ENCODE peak calls at places on chromosomes 5 and 9, in ten cellular contexts. One of them, this sample, is unnamed.

GRCh38 chr5:140632366-140633080 is 452 bp downstream of the CD14 start:
- DNase-seq in mesendoderm: no peak
- DNase-seq in iris pigment epithelial cell: peak
- DNase-seq in AG09319: no peak
- DNase-seq in stimulated activated CD8-positive, alpha-beta memory T cell treated with anti-CD3 and anti-CD28 coated beads, Interleukin-15, amount 100 ng/mL, for 24 hours: peak
- DNase-seq in right lobe of liver: peak
- DNase-seq in AG04450: no peak
- DNase-seq in stimulated activated CD4-positive, alpha-beta T cell treated with anti-CD3 and anti-CD28 coated beads, Interleukin-1b, Interleukin-23, amount 100 ng/mL, for 24 hours: no peak
- DNase-seq in NCI-H2171 treated with DMSO at 0.1 percent for 48 hours: peak
- DNase-seq in neural progenitor cell: no peak
- DNase-seq in this sample: no peak

GRCh38 chr5:179254638-179255271 is 90.5 kb downstream of the ADAMTS2 start:
- DNase-seq in mesendoderm: no peak
- DNase-seq in stimulated activated CD8-positive, alpha-beta memory T cell treated with anti-CD3 and anti-CD28 coated beads, Interleukin-15, amount 100 ng/mL, for 24 hours: no peak
- DNase-seq in stimulated activated CD4-positive, alpha-beta T cell treated with anti-CD3 and anti-CD28 coated beads, Interleukin-1b, Interleukin-23, amount 100 ng/mL, for 24 hours: no peak
- DNase-seq in NCI-H2171 treated with DMSO at 0.1 percent for 48 hours: no peak
- DNase-seq in neural progenitor cell: no peak
- DNase-seq in AG04450: no peak
- DNase-seq in right lobe of liver: no peak
- DNase-seq in AG09319: no peak
- DNase-seq in iris pigment epithelial cell: no peak
- DNase-seq in this sample: no peak

GRCh38 chr9:78542491-78543175 is 245.7 kb downstream of the PSAT1 start:
- DNase-seq in stimulated activated CD8-positive, alpha-beta memory T cell treated with anti-CD3 and anti-CD28 coated beads, Interleukin-15, amount 100 ng/mL, for 24 hours: no peak
- DNase-seq in NCI-H2171 treated with DMSO at 0.1 percent for 48 hours: no peak
- DNase-seq in mesendoderm: peak
- DNase-seq in AG04450: no peak
- DNase-seq in neural progenitor cell: peak
- DNase-seq in iris pigment epithelial cell: no peak
- DNase-seq in right lobe of liver: no peak
- DNase-seq in AG09319: no peak
- DNase-seq in stimulated activated CD4-positive, alpha-beta T cell treated with anti-CD3 and anti-CD28 coated beads, Interleukin-1b, Interleukin-23, amount 100 ng/mL, for 24 hours: no peak
- DNase-seq in this sample: no peak

GRCh38 chr5:105931782-105932489 is 1738.8 kb downstream of the EFNA5 start:
- DNase-seq in NCI-H2171 treated with DMSO at 0.1 percent for 48 hours: no peak
- DNase-seq in mesendoderm: no peak
- DNase-seq in right lobe of liver: no peak
- DNase-seq in iris pigment epithelial cell: peak
- DNase-seq in stimulated activated CD8-positive, alpha-beta memory T cell treated with anti-CD3 and anti-CD28 coated beads, Interleukin-15, amount 100 ng/mL, for 24 hours: no peak
- DNase-seq in AG04450: no peak
- DNase-seq in neural progenitor cell: no peak
- DNase-seq in AG09319: no peak
- DNase-seq in stimulated activated CD4-positive, alpha-beta T cell treated with anti-CD3 and anti-CD28 coated beads, Interleukin-1b, Interleukin-23, amount 100 ng/mL, for 24 hours: no peak
- DNase-seq in this sample: peak

GRCh38 chr5:133977858-133978257 is 9.4 kb upstream of the C5orf15 start:
- DNase-seq in mesendoderm: no peak
- DNase-seq in NCI-H2171 treated with DMSO at 0.1 percent for 48 hours: no peak
- DNase-seq in AG04450: peak
- DNase-seq in iris pigment epithelial cell: peak
- DNase-seq in stimulated activated CD4-positive, alpha-beta T cell treated with anti-CD3 and anti-CD28 coated beads, Interleukin-1b, Interleukin-23, amount 100 ng/mL, for 24 hours: no peak
- DNase-seq in stimulated activated CD8-positive, alpha-beta memory T cell treated with anti-CD3 and anti-CD28 coated beads, Interleukin-15, amount 100 ng/mL, for 24 hours: no peak
- DNase-seq in neural progenitor cell: no peak
- DNase-seq in AG09319: no peak
- DNase-seq in right lobe of liver: no peak
- DNase-seq in this sample: no peak

GRCh38 chr5:139660916-139661814 is 13.0 kb downstream of the CXXC5 start:
- DNase-seq in stimulated activated CD4-positive, alpha-beta T cell treated with anti-CD3 and anti-CD28 coated beads, Interleukin-1b, Interleukin-23, amount 100 ng/mL, for 24 hours: no peak
- DNase-seq in right lobe of liver: no peak
- DNase-seq in NCI-H2171 treated with DMSO at 0.1 percent for 48 hours: no peak
- DNase-seq in iris pigment epithelial cell: peak
- DNase-seq in AG04450: peak
- DNase-seq in stimulated activated CD8-positive, alpha-beta memory T cell treated with anti-CD3 and anti-CD28 coated beads, Interleukin-15, amount 100 ng/mL, for 24 hours: no peak
- DNase-seq in mesendoderm: no peak
- DNase-seq in AG09319: peak
- DNase-seq in neural progenitor cell: peak
- DNase-seq in this sample: peak

GRCh38 chr9:137764171-137764671 is 113.4 kb upstream of the CACNA1B start:
- DNase-seq in neural progenitor cell: no peak
- DNase-seq in AG04450: no peak
- DNase-seq in mesendoderm: no peak
- DNase-seq in iris pigment epithelial cell: no peak
- DNase-seq in NCI-H2171 treated with DMSO at 0.1 percent for 48 hours: no peak
- DNase-seq in stimulated activated CD8-positive, alpha-beta memory T cell treated with anti-CD3 and anti-CD28 coated beads, Interleukin-15, amount 100 ng/mL, for 24 hours: no peak
- DNase-seq in AG09319: no peak
- DNase-seq in right lobe of liver: no peak
- DNase-seq in stimulated activated CD4-positive, alpha-beta T cell treated with anti-CD3 and anti-CD28 coated beads, Interleukin-1b, Interleukin-23, amount 100 ng/mL, for 24 hours: no peak
- DNase-seq in this sample: no peak

GRCh38 chr9:70015099-70015498 is 28.5 kb upstream of the MAMDC2 start:
- DNase-seq in mesendoderm: no peak
- DNase-seq in iris pigment epithelial cell: no peak
- DNase-seq in right lobe of liver: no peak
- DNase-seq in neural progenitor cell: no peak
- DNase-seq in AG04450: no peak
- DNase-seq in stimulated activated CD8-positive, alpha-beta memory T cell treated with anti-CD3 and anti-CD28 coated beads, Interleukin-15, amount 100 ng/mL, for 24 hours: no peak
- DNase-seq in stimulated activated CD4-positive, alpha-beta T cell treated with anti-CD3 and anti-CD28 coated beads, Interleukin-1b, Interleukin-23, amount 100 ng/mL, for 24 hours: no peak
- DNase-seq in AG09319: no peak
- DNase-seq in NCI-H2171 treated with DMSO at 0.1 percent for 48 hours: no peak
- DNase-seq in this sample: no peak

GRCh38 chr5:179231309-179231708 is 114.0 kb downstream of the ADAMTS2 start:
- DNase-seq in stimulated activated CD4-positive, alpha-beta T cell treated with anti-CD3 and anti-CD28 coated beads, Interleukin-1b, Interleukin-23, amount 100 ng/mL, for 24 hours: no peak
- DNase-seq in AG09319: no peak
- DNase-seq in neural progenitor cell: no peak
- DNase-seq in NCI-H2171 treated with DMSO at 0.1 percent for 48 hours: no peak
- DNase-seq in right lobe of liver: peak
- DNase-seq in AG04450: no peak
- DNase-seq in mesendoderm: no peak
- DNase-seq in iris pigment epithelial cell: no peak
- DNase-seq in stimulated activated CD8-positive, alpha-beta memory T cell treated with anti-CD3 and anti-CD28 coated beads, Interleukin-15, amount 100 ng/mL, for 24 hours: no peak
- DNase-seq in this sample: no peak

GRCh38 chr5:179288101-179288808 is 57.0 kb downstream of the ADAMTS2 start:
- DNase-seq in NCI-H2171 treated with DMSO at 0.1 percent for 48 hours: no peak
- DNase-seq in mesendoderm: no peak
- DNase-seq in stimulated activated CD8-positive, alpha-beta memory T cell treated with anti-CD3 and anti-CD28 coated beads, Interleukin-15, amount 100 ng/mL, for 24 hours: no peak
- DNase-seq in iris pigment epithelial cell: no peak
- DNase-seq in AG09319: no peak
- DNase-seq in stimulated activated CD4-positive, alpha-beta T cell treated with anti-CD3 and anti-CD28 coated beads, Interleukin-1b, Interleukin-23, amount 100 ng/mL, for 24 hours: no peak
- DNase-seq in right lobe of liver: peak
- DNase-seq in neural progenitor cell: no peak
- DNase-seq in AG04450: no peak
- DNase-seq in this sample: no peak

GRCh38 chr5:73673161-73673591 is 47.2 kb downstream of the ARHGEF28 start:
- DNase-seq in neural progenitor cell: no peak
- DNase-seq in AG09319: peak
- DNase-seq in stimulated activated CD8-positive, alpha-beta memory T cell treated with anti-CD3 and anti-CD28 coated beads, Interleukin-15, amount 100 ng/mL, for 24 hours: no peak
- DNase-seq in AG04450: peak
- DNase-seq in NCI-H2171 treated with DMSO at 0.1 percent for 48 hours: no peak
- DNase-seq in stimulated activated CD4-positive, alpha-beta T cell treated with anti-CD3 and anti-CD28 coated beads, Interleukin-1b, Interleukin-23, amount 100 ng/mL, for 24 hours: no peak
- DNase-seq in mesendoderm: peak
- DNase-seq in right lobe of liver: no peak
- DNase-seq in iris pigment epithelial cell: peak
- DNase-seq in this sample: peak

GRCh38 chr9:93958875-93959682 is 3.9 kb upstream of the BARX1 start:
- DNase-seq in AG09319: no peak
- DNase-seq in AG04450: no peak
- DNase-seq in right lobe of liver: peak
- DNase-seq in mesendoderm: peak
- DNase-seq in iris pigment epithelial cell: peak
- DNase-seq in stimulated activated CD8-positive, alpha-beta memory T cell treated with anti-CD3 and anti-CD28 coated beads, Interleukin-15, amount 100 ng/mL, for 24 hours: no peak
- DNase-seq in NCI-H2171 treated with DMSO at 0.1 percent for 48 hours: no peak
- DNase-seq in stimulated activated CD4-positive, alpha-beta T cell treated with anti-CD3 and anti-CD28 coated beads, Interleukin-1b, Interleukin-23, amount 100 ng/mL, for 24 hours: no peak
- DNase-seq in neural progenitor cell: peak
- DNase-seq in this sample: no peak

GRCh38 chr5:90878549-90879196 is 320.1 kb downstream of the ADGRV1 start:
- DNase-seq in stimulated activated CD4-positive, alpha-beta T cell treated with anti-CD3 and anti-CD28 coated beads, Interleukin-1b, Interleukin-23, amount 100 ng/mL, for 24 hours: no peak
- DNase-seq in mesendoderm: no peak
- DNase-seq in neural progenitor cell: no peak
- DNase-seq in NCI-H2171 treated with DMSO at 0.1 percent for 48 hours: no peak
- DNase-seq in AG04450: no peak
- DNase-seq in AG09319: no peak
- DNase-seq in right lobe of liver: no peak
- DNase-seq in stimulated activated CD8-positive, alpha-beta memory T cell treated with anti-CD3 and anti-CD28 coated beads, Interleukin-15, amount 100 ng/mL, for 24 hours: no peak
- DNase-seq in iris pigment epithelial cell: peak
- DNase-seq in this sample: no peak

GRCh38 chr9:93606187-93606586 is 29.8 kb downstream of the PHF2 start:
- DNase-seq in mesendoderm: no peak
- DNase-seq in AG09319: no peak
- DNase-seq in right lobe of liver: no peak
- DNase-seq in AG04450: no peak
- DNase-seq in neural progenitor cell: no peak
- DNase-seq in stimulated activated CD8-positive, alpha-beta memory T cell treated with anti-CD3 and anti-CD28 coated beads, Interleukin-15, amount 100 ng/mL, for 24 hours: no peak
- DNase-seq in NCI-H2171 treated with DMSO at 0.1 percent for 48 hours: no peak
- DNase-seq in iris pigment epithelial cell: no peak
- DNase-seq in stimulated activated CD4-positive, alpha-beta T cell treated with anti-CD3 and anti-CD28 coated beads, Interleukin-1b, Interleukin-23, amount 100 ng/mL, for 24 hours: no peak
- DNase-seq in this sample: no peak

GRCh38 chr9:126336350-126337335 is 10.0 kb downstream of the MVB12B start:
- DNase-seq in AG04450: no peak
- DNase-seq in stimulated activated CD4-positive, alpha-beta T cell treated with anti-CD3 and anti-CD28 coated beads, Interleukin-1b, Interleukin-23, amount 100 ng/mL, for 24 hours: no peak
- DNase-seq in right lobe of liver: no peak
- DNase-seq in AG09319: no peak
- DNase-seq in NCI-H2171 treated with DMSO at 0.1 percent for 48 hours: no peak
- DNase-seq in stimulated activated CD8-positive, alpha-beta memory T cell treated with anti-CD3 and anti-CD28 coated beads, Interleukin-15, amount 100 ng/mL, for 24 hours: no peak
- DNase-seq in mesendoderm: no peak
- DNase-seq in neural progenitor cell: no peak
- DNase-seq in iris pigment epithelial cell: no peak
- DNase-seq in this sample: no peak

GRCh38 chr5:134133995-134134541 is 19.6 kb downstream of the TCF7 start:
- DNase-seq in iris pigment epithelial cell: no peak
- DNase-seq in AG09319: no peak
- DNase-seq in NCI-H2171 treated with DMSO at 0.1 percent for 48 hours: no peak
- DNase-seq in AG04450: no peak
- DNase-seq in stimulated activated CD8-positive, alpha-beta memory T cell treated with anti-CD3 and anti-CD28 coated beads, Interleukin-15, amount 100 ng/mL, for 24 hours: no peak
- DNase-seq in mesendoderm: no peak
- DNase-seq in right lobe of liver: no peak
- DNase-seq in neural progenitor cell: no peak
- DNase-seq in stimulated activated CD4-positive, alpha-beta T cell treated with anti-CD3 and anti-CD28 coated beads, Interleukin-1b, Interleukin-23, amount 100 ng/mL, for 24 hours: no peak
- DNase-seq in this sample: no peak

GRCh38 chr5:10567181-10567591 is 3.3 kb downstream of the ANKRD33B start:
- DNase-seq in stimulated activated CD8-positive, alpha-beta memory T cell treated with anti-CD3 and anti-CD28 coated beads, Interleukin-15, amount 100 ng/mL, for 24 hours: no peak
- DNase-seq in NCI-H2171 treated with DMSO at 0.1 percent for 48 hours: no peak
- DNase-seq in mesendoderm: no peak
- DNase-seq in right lobe of liver: no peak
- DNase-seq in AG09319: no peak
- DNase-seq in stimulated activated CD4-positive, alpha-beta T cell treated with anti-CD3 and anti-CD28 coated beads, Interleukin-1b, Interleukin-23, amount 100 ng/mL, for 24 hours: no peak
- DNase-seq in AG04450: no peak
- DNase-seq in iris pigment epithelial cell: no peak
- DNase-seq in neural progenitor cell: no peak
- DNase-seq in this sample: no peak

GRCh38 chr5:91168859-91169258 is 214.3 kb downstream of the ARRDC3 start:
- DNase-seq in stimulated activated CD8-positive, alpha-beta memory T cell treated with anti-CD3 and anti-CD28 coated beads, Interleukin-15, amount 100 ng/mL, for 24 hours: no peak
- DNase-seq in NCI-H2171 treated with DMSO at 0.1 percent for 48 hours: no peak
- DNase-seq in neural progenitor cell: no peak
- DNase-seq in stimulated activated CD4-positive, alpha-beta T cell treated with anti-CD3 and anti-CD28 coated beads, Interleukin-1b, Interleukin-23, amount 100 ng/mL, for 24 hours: no peak
- DNase-seq in right lobe of liver: no peak
- DNase-seq in AG09319: no peak
- DNase-seq in iris pigment epithelial cell: no peak
- DNase-seq in AG04450: no peak
- DNase-seq in mesendoderm: no peak
- DNase-seq in this sample: no peak

GRCh38 chr9:126171641-126172040 is 155.0 kb upstream of the MVB12B start:
- DNase-seq in mesendoderm: no peak
- DNase-seq in right lobe of liver: no peak
- DNase-seq in stimulated activated CD8-positive, alpha-beta memory T cell treated with anti-CD3 and anti-CD28 coated beads, Interleukin-15, amount 100 ng/mL, for 24 hours: no peak
- DNase-seq in NCI-H2171 treated with DMSO at 0.1 percent for 48 hours: no peak
- DNase-seq in AG04450: no peak
- DNase-seq in stimulated activated CD4-positive, alpha-beta T cell treated with anti-CD3 and anti-CD28 coated beads, Interleukin-1b, Interleukin-23, amount 100 ng/mL, for 24 hours: no peak
- DNase-seq in neural progenitor cell: no peak
- DNase-seq in AG09319: no peak
- DNase-seq in iris pigment epithelial cell: no peak
- DNase-seq in this sample: no peak

GRCh38 chr5:168843277-168843997 is 264.3 kb upstream of the PANK3 start:
- DNase-seq in mesendoderm: no peak
- DNase-seq in NCI-H2171 treated with DMSO at 0.1 percent for 48 hours: no peak
- DNase-seq in AG09319: no peak
- DNase-seq in stimulated activated CD4-positive, alpha-beta T cell treated with anti-CD3 and anti-CD28 coated beads, Interleukin-1b, Interleukin-23, amount 100 ng/mL, for 24 hours: no peak
- DNase-seq in iris pigment epithelial cell: no peak
- DNase-seq in stimulated activated CD8-positive, alpha-beta memory T cell treated with anti-CD3 and anti-CD28 coated beads, Interleukin-15, amount 100 ng/mL, for 24 hours: no peak
- DNase-seq in AG04450: no peak
- DNase-seq in neural progenitor cell: no peak
- DNase-seq in right lobe of liver: no peak
- DNase-seq in this sample: no peak

GRCh38 chr9:73515216-73515615 is 363.6 kb downstream of the ANXA1 start:
- DNase-seq in stimulated activated CD4-positive, alpha-beta T cell treated with anti-CD3 and anti-CD28 coated beads, Interleukin-1b, Interleukin-23, amount 100 ng/mL, for 24 hours: no peak
- DNase-seq in right lobe of liver: no peak
- DNase-seq in AG04450: no peak
- DNase-seq in mesendoderm: no peak
- DNase-seq in iris pigment epithelial cell: peak
- DNase-seq in neural progenitor cell: no peak
- DNase-seq in NCI-H2171 treated with DMSO at 0.1 percent for 48 hours: no peak
- DNase-seq in AG09319: no peak
- DNase-seq in stimulated activated CD8-positive, alpha-beta memory T cell treated with anti-CD3 and anti-CD28 coated beads, Interleukin-15, amount 100 ng/mL, for 24 hours: no peak
- DNase-seq in this sample: no peak

GRCh38 chr5:2714026-2714425 is 37.5 kb downstream of the IRX2 start:
- DNase-seq in AG04450: no peak
- DNase-seq in stimulated activated CD8-positive, alpha-beta memory T cell treated with anti-CD3 and anti-CD28 coated beads, Interleukin-15, amount 100 ng/mL, for 24 hours: no peak
- DNase-seq in iris pigment epithelial cell: no peak
- DNase-seq in NCI-H2171 treated with DMSO at 0.1 percent for 48 hours: no peak
- DNase-seq in stimulated activated CD4-positive, alpha-beta T cell treated with anti-CD3 and anti-CD28 coated beads, Interleukin-1b, Interleukin-23, amount 100 ng/mL, for 24 hours: no peak
- DNase-seq in AG09319: no peak
- DNase-seq in right lobe of liver: no peak
- DNase-seq in mesendoderm: no peak
- DNase-seq in neural progenitor cell: no peak
- DNase-seq in this sample: no peak

GRCh38 chr9:88872171-88872946 is 118.9 kb upstream of the S1PR3 start:
- DNase-seq in AG04450: no peak
- DNase-seq in stimulated activated CD8-positive, alpha-beta memory T cell treated with anti-CD3 and anti-CD28 coated beads, Interleukin-15, amount 100 ng/mL, for 24 hours: no peak
- DNase-seq in iris pigment epithelial cell: no peak
- DNase-seq in right lobe of liver: no peak
- DNase-seq in NCI-H2171 treated with DMSO at 0.1 percent for 48 hours: no peak
- DNase-seq in AG09319: no peak
- DNase-seq in mesendoderm: no peak
- DNase-seq in stimulated activated CD4-positive, alpha-beta T cell treated with anti-CD3 and anti-CD28 coated beads, Interleukin-1b, Interleukin-23, amount 100 ng/mL, for 24 hours: no peak
- DNase-seq in neural progenitor cell: no peak
- DNase-seq in this sample: no peak

GRCh38 chr5:91263898-91264297 is 119.2 kb downstream of the ARRDC3 start:
- DNase-seq in neural progenitor cell: no peak
- DNase-seq in AG04450: no peak
- DNase-seq in stimulated activated CD8-positive, alpha-beta memory T cell treated with anti-CD3 and anti-CD28 coated beads, Interleukin-15, amount 100 ng/mL, for 24 hours: no peak
- DNase-seq in NCI-H2171 treated with DMSO at 0.1 percent for 48 hours: no peak
- DNase-seq in iris pigment epithelial cell: no peak
- DNase-seq in AG09319: no peak
- DNase-seq in right lobe of liver: no peak
- DNase-seq in stimulated activated CD4-positive, alpha-beta T cell treated with anti-CD3 and anti-CD28 coated beads, Interleukin-1b, Interleukin-23, amount 100 ng/mL, for 24 hours: no peak
- DNase-seq in mesendoderm: no peak
- DNase-seq in this sample: no peak

GRCh38 chr5:157148734-157149615 is 6.3 kb upstream of the MED7 start:
- DNase-seq in iris pigment epithelial cell: peak
- DNase-seq in neural progenitor cell: peak
- DNase-seq in stimulated activated CD4-positive, alpha-beta T cell treated with anti-CD3 and anti-CD28 coated beads, Interleukin-1b, Interleukin-23, amount 100 ng/mL, for 24 hours: peak
- DNase-seq in stimulated activated CD8-positive, alpha-beta memory T cell treated with anti-CD3 and anti-CD28 coated beads, Interleukin-15, amount 100 ng/mL, for 24 hours: peak
- DNase-seq in right lobe of liver: no peak
- DNase-seq in mesendoderm: peak
- DNase-seq in AG09319: peak
- DNase-seq in NCI-H2171 treated with DMSO at 0.1 percent for 48 hours: peak
- DNase-seq in AG04450: no peak
- DNase-seq in this sample: peak

GRCh38 chr5:137699291-137700281 is 36.3 kb downstream of the KLHL3 start:
- DNase-seq in NCI-H2171 treated with DMSO at 0.1 percent for 48 hours: peak
- DNase-seq in neural progenitor cell: no peak
- DNase-seq in iris pigment epithelial cell: no peak
- DNase-seq in AG04450: no peak
- DNase-seq in mesendoderm: peak
- DNase-seq in AG09319: no peak
- DNase-seq in right lobe of liver: no peak
- DNase-seq in stimulated activated CD4-positive, alpha-beta T cell treated with anti-CD3 and anti-CD28 coated beads, Interleukin-1b, Interleukin-23, amount 100 ng/mL, for 24 hours: no peak
- DNase-seq in stimulated activated CD8-positive, alpha-beta memory T cell treated with anti-CD3 and anti-CD28 coated beads, Interleukin-15, amount 100 ng/mL, for 24 hours: no peak
- DNase-seq in this sample: peak

This sample was measured in retinal pigment epithelial cell.